ENCODE peak calls at places on chromosome 10, in six cellular contexts. One of them, this sample, is unnamed.

GRCh38 chr10:111865550-111865949 is 318.0 kb downstream of the GPAM start:
- DNase-seq in IMR-90: no peak
- DNase-seq in H9: no peak
- DNase-seq in trophoblast cell: no peak
- DNase-seq in mesenchymal stem cell: no peak
- DNase-seq in neuronal stem cell: no peak
- DNase-seq in this sample: no peak

GRCh38 chr10:86596266-86596665 is 58.1 kb upstream of the OPN4 start:
- DNase-seq in mesenchymal stem cell: no peak
- DNase-seq in neuronal stem cell: no peak
- DNase-seq in IMR-90: no peak
- DNase-seq in H9: no peak
- DNase-seq in trophoblast cell: no peak
- DNase-seq in this sample: no peak

GRCh38 chr10:34139559-34139958 is 675.5 kb downstream of the PARD3 start:
- DNase-seq in H9: no peak
- DNase-seq in trophoblast cell: peak
- DNase-seq in IMR-90: peak
- DNase-seq in neuronal stem cell: no peak
- DNase-seq in mesenchymal stem cell: peak
- DNase-seq in this sample: no peak

GRCh38 chr10:6204063-6204340 is 1.3 kb downstream of the PFKFB3 start:
- DNase-seq in IMR-90: no peak
- DNase-seq in mesenchymal stem cell: peak
- DNase-seq in H9: peak
- DNase-seq in neuronal stem cell: peak
- DNase-seq in trophoblast cell: no peak
- DNase-seq in this sample: no peak

GRCh38 chr10:70435241-70436085 is 6.0 kb downstream of the NODAL start:
- DNase-seq in trophoblast cell: no peak
- DNase-seq in IMR-90: no peak
- DNase-seq in H9: no peak
- DNase-seq in mesenchymal stem cell: no peak
- DNase-seq in neuronal stem cell: no peak
- DNase-seq in this sample: no peak

GRCh38 chr10:112970036-112970435 is 20.0 kb downstream of the TCF7L2 start:
- DNase-seq in trophoblast cell: no peak
- DNase-seq in H9: no peak
- DNase-seq in neuronal stem cell: no peak
- DNase-seq in IMR-90: peak
- DNase-seq in mesenchymal stem cell: no peak
- DNase-seq in this sample: no peak

GRCh38 chr10:602391-603005 is 87.0 kb downstream of the DIP2C start:
- DNase-seq in mesenchymal stem cell: no peak
- DNase-seq in H9: no peak
- DNase-seq in IMR-90: no peak
- DNase-seq in trophoblast cell: no peak
- DNase-seq in neuronal stem cell: no peak
- DNase-seq in this sample: no peak

GRCh38 chr10:91909178-91909677 is at the start of gene FGFBP3:
- DNase-seq in trophoblast cell: no peak
- DNase-seq in H9: peak
- DNase-seq in neuronal stem cell: no peak
- DNase-seq in IMR-90: peak
- DNase-seq in mesenchymal stem cell: peak
- DNase-seq in this sample: peak

GRCh38 chr10:111303887-111304286 is 227.1 kb downstream of the ADRA2A start:
- DNase-seq in trophoblast cell: no peak
- DNase-seq in IMR-90: no peak
- DNase-seq in neuronal stem cell: no peak
- DNase-seq in H9: no peak
- DNase-seq in mesenchymal stem cell: peak
- DNase-seq in this sample: no peak

GRCh38 chr10:77939561-77940001 is 13.0 kb upstream of the DLG5 start:
- DNase-seq in neuronal stem cell: no peak
- DNase-seq in mesenchymal stem cell: peak
- DNase-seq in trophoblast cell: no peak
- DNase-seq in H9: no peak
- DNase-seq in IMR-90: peak
- DNase-seq in this sample: no peak

GRCh38 chr10:117741524-117741923 is 199.0 kb downstream of the EMX2 start:
- DNase-seq in IMR-90: no peak
- DNase-seq in H9: no peak
- DNase-seq in mesenchymal stem cell: no peak
- DNase-seq in trophoblast cell: no peak
- DNase-seq in neuronal stem cell: no peak
- DNase-seq in this sample: no peak

GRCh38 chr10:58513189-58514101 is 773 bp downstream of the BICC1 start:
- DNase-seq in trophoblast cell: no peak
- DNase-seq in IMR-90: peak
- DNase-seq in H9: peak
- DNase-seq in mesenchymal stem cell: peak
- DNase-seq in neuronal stem cell: peak
- DNase-seq in this sample: peak

GRCh38 chr10:22712959-22713852 is 1.2 kb downstream of the PIP4K2A start:
- DNase-seq in trophoblast cell: peak
- DNase-seq in mesenchymal stem cell: peak
- DNase-seq in IMR-90: peak
- DNase-seq in neuronal stem cell: peak
- DNase-seq in H9: peak
- DNase-seq in this sample: no peak

GRCh38 chr10:13839430-13839986 is 252.7 kb downstream of the PRPF18 start:
- DNase-seq in neuronal stem cell: no peak
- DNase-seq in IMR-90: peak
- DNase-seq in mesenchymal stem cell: peak
- DNase-seq in H9: no peak
- DNase-seq in trophoblast cell: peak
- DNase-seq in this sample: no peak

GRCh38 chr10:124602121-124602561 is 140.5 kb downstream of the LHPP start:
- DNase-seq in IMR-90: no peak
- DNase-seq in neuronal stem cell: no peak
- DNase-seq in H9: no peak
- DNase-seq in trophoblast cell: no peak
- DNase-seq in mesenchymal stem cell: no peak
- DNase-seq in this sample: no peak

GRCh38 chr10:110516815-110517492 is 19.2 kb downstream of the DUSP5 start:
- DNase-seq in H9: no peak
- DNase-seq in trophoblast cell: no peak
- DNase-seq in neuronal stem cell: no peak
- DNase-seq in IMR-90: no peak
- DNase-seq in mesenchymal stem cell: no peak
- DNase-seq in this sample: no peak

GRCh38 chr10:56679578-56679977 is 318.5 kb upstream of the ZWINT start:
- DNase-seq in trophoblast cell: no peak
- DNase-seq in mesenchymal stem cell: no peak
- DNase-seq in neuronal stem cell: no peak
- DNase-seq in H9: no peak
- DNase-seq in IMR-90: no peak
- DNase-seq in this sample: no peak

GRCh38 chr10:48336978-48337599 is 30.6 kb downstream of the MAPK8 start:
- DNase-seq in mesenchymal stem cell: no peak
- DNase-seq in IMR-90: no peak
- DNase-seq in trophoblast cell: no peak
- DNase-seq in neuronal stem cell: no peak
- DNase-seq in H9: no peak
- DNase-seq in this sample: no peak

GRCh38 chr10:48333856-48334255 is 27.4 kb downstream of the MAPK8 start:
- DNase-seq in mesenchymal stem cell: no peak
- DNase-seq in trophoblast cell: no peak
- DNase-seq in H9: no peak
- DNase-seq in neuronal stem cell: no peak
- DNase-seq in IMR-90: peak
- DNase-seq in this sample: no peak

GRCh38 chr10:48332871-48333216 is 26.4 kb downstream of the MAPK8 start:
- DNase-seq in mesenchymal stem cell: no peak
- DNase-seq in neuronal stem cell: no peak
- DNase-seq in H9: no peak
- DNase-seq in IMR-90: no peak
- DNase-seq in trophoblast cell: no peak
- DNase-seq in this sample: no peak

GRCh38 chr10:48332166-48332870 is 25.8 kb downstream of the MAPK8 start:
- DNase-seq in mesenchymal stem cell: no peak
- DNase-seq in trophoblast cell: no peak
- DNase-seq in H9: no peak
- DNase-seq in IMR-90: no peak
- DNase-seq in neuronal stem cell: no peak
- DNase-seq in this sample: no peak

GRCh38 chr10:48335788-48336187 is 29.3 kb downstream of the MAPK8 start:
- DNase-seq in trophoblast cell: no peak
- DNase-seq in IMR-90: no peak
- DNase-seq in mesenchymal stem cell: no peak
- DNase-seq in H9: no peak
- DNase-seq in neuronal stem cell: no peak
- DNase-seq in this sample: no peak
- H3K14ac ChIP-seq in trophoblast cell: no peak
- H3K14ac ChIP-seq in IMR-90: no peak
- H3K14ac ChIP-seq in mesenchymal stem cell: no peak
- H3K14ac ChIP-seq in H9: no peak
- H3K14ac ChIP-seq in neuronal stem cell: no peak
- H3K14ac ChIP-seq in this sample: no peak

DNA sequence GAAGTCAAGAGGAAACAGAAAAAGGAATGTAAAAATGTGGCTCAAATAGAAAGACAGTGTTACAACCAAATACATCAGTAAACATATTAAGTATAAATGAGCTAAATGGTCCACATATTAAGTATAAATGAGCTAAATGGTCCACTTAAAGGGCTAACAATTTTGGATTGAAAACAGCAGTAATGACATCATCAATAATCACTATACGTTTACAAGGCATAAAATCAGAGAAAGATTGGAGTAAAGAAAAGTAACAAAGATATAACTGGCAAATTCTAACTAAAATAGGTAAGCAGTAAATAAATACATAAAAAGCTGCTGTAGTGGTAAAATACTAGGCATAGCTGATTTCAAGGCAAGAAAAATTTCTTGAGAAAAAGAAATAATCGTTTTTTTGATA is 1298.4 kb upstream of the CELF2 start:
- DNase-seq in mesenchymal stem cell: no peak
- DNase-seq in trophoblast cell: no peak
- DNase-seq in H9: no peak
- DNase-seq in neuronal stem cell: no peak
- DNase-seq in IMR-90: no peak
- DNase-seq in this sample: no peak
- H3K14ac ChIP-seq in mesenchymal stem cell: no peak
- H3K14ac ChIP-seq in trophoblast cell: no peak
- H3K14ac ChIP-seq in H9: no peak
- H3K14ac ChIP-seq in neuronal stem cell: no peak
- H3K14ac ChIP-seq in IMR-90: no peak
- H3K14ac ChIP-seq in this sample: no peak

GRCh38 chr10:33103980-33104379 is 145.9 kb upstream of the ITGB1 start:
- DNase-seq in H9: no peak
- DNase-seq in IMR-90: no peak
- DNase-seq in mesenchymal stem cell: no peak
- DNase-seq in trophoblast cell: no peak
- DNase-seq in neuronal stem cell: no peak
- DNase-seq in this sample: no peak
- H3K14ac ChIP-seq in H9: no peak
- H3K14ac ChIP-seq in IMR-90: no peak
- H3K14ac ChIP-seq in mesenchymal stem cell: no peak
- H3K14ac ChIP-seq in trophoblast cell: no peak
- H3K14ac ChIP-seq in neuronal stem cell: no peak
- H3K14ac ChIP-seq in this sample: no peak

GRCh38 chr10:16814081-16814480 is 3.1 kb downstream of the RSU1 start:
- DNase-seq in IMR-90: no peak
- DNase-seq in trophoblast cell: no peak
- DNase-seq in mesenchymal stem cell: no peak
- DNase-seq in H9: no peak
- DNase-seq in neuronal stem cell: no peak
- DNase-seq in this sample: no peak
- H3K14ac ChIP-seq in IMR-90: no peak
- H3K14ac ChIP-seq in trophoblast cell: no peak
- H3K14ac ChIP-seq in mesenchymal stem cell: no peak
- H3K14ac ChIP-seq in H9: no peak
- H3K14ac ChIP-seq in neuronal stem cell: no peak
- H3K14ac ChIP-seq in this sample: no peak

DNA sequence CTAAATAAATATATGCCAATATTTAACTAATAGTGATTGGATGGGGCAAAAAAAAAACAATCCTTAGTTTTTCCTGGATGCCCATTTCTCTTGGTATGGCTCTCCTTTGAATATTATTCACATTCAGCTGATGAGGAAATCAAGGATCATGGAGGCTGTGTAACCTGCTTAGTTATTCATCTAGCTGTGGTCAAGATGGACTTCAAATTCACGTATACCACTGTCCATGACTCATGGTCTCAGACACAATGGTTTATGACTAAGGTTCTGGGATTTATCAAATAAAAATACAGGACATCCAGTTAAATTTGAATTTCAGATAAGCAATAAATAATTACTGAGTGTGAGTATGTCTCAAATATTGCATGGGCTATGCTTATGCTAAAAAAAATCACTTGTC is 191.5 kb upstream of the CELF2 start:
- DNase-seq in trophoblast cell: no peak
- DNase-seq in mesenchymal stem cell: peak
- DNase-seq in H9: no peak
- DNase-seq in IMR-90: peak
- DNase-seq in neuronal stem cell: no peak
- DNase-seq in this sample: no peak
- H3K14ac ChIP-seq in trophoblast cell: no peak
- H3K14ac ChIP-seq in mesenchymal stem cell: no peak
- H3K14ac ChIP-seq in H9: no peak
- H3K14ac ChIP-seq in IMR-90: no peak
- H3K14ac ChIP-seq in neuronal stem cell: no peak
- H3K14ac ChIP-seq in this sample: no peak

DNA sequence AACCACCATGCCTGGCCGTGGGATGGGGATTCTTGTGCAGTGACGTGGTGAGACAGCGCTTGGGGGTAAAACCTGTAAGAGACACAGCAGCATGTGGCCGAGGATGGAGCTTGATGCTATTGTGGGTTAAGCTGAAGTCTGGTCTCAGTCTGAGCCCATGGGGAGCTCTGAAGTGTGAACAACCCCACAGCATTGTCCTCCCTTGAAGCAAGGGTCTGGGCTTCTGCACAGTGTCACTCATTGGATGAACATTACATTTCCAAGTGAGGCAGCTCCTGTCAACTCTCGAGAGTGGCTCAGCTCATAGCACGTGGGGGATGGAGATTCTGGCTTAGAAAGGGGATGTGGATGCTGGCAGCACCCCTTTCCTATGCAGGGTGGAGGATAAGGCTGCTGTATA is 32.2 kb upstream of the ZNF438 start:
- DNase-seq in H9: no peak
- DNase-seq in mesenchymal stem cell: no peak
- DNase-seq in neuronal stem cell: no peak
- DNase-seq in IMR-90: no peak
- DNase-seq in trophoblast cell: no peak
- DNase-seq in this sample: no peak
- H3K14ac ChIP-seq in H9: no peak
- H3K14ac ChIP-seq in mesenchymal stem cell: peak
- H3K14ac ChIP-seq in neuronal stem cell: peak
- H3K14ac ChIP-seq in IMR-90: peak
- H3K14ac ChIP-seq in trophoblast cell: no peak
- H3K14ac ChIP-seq in this sample: no peak

DNA sequence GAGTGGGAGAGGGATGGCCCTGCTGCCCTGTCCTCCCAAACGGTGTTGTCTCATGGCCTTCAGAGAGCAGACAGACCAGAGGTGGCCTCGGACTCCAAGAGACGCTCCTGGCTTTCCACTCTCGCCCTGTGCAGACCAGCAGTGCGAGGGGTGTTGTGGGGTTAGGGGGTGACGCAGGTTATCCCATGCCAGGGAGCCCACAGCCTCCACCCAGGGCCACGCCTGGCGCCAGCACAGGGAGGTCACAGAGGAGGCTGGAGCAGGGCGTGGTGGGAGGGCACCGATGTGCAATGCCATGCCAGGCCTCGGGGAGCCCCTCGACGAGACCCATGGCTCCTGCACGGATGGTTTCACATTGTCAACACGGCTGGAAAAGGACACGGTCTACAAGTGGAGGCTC is 52.1 kb downstream of the INPP5A start:
- DNase-seq in neuronal stem cell: no peak
- DNase-seq in IMR-90: no peak
- DNase-seq in mesenchymal stem cell: no peak
- DNase-seq in trophoblast cell: no peak
- DNase-seq in H9: no peak
- DNase-seq in this sample: no peak
- H3K14ac ChIP-seq in neuronal stem cell: peak
- H3K14ac ChIP-seq in IMR-90: no peak
- H3K14ac ChIP-seq in mesenchymal stem cell: peak
- H3K14ac ChIP-seq in trophoblast cell: no peak
- H3K14ac ChIP-seq in H9: no peak
- H3K14ac ChIP-seq in this sample: no peak

This sample was measured in H1.